ENCODE peak calls at places on chromosomes 16 and 17, in four cellular contexts. O, Q, I and A are unnamed samples.

GRCh38 chr17:82917656-82918345 is 78.0 kb upstream of the ZNF750 start:
- DNase-seq in O (peak), Q (peak), I (peak), A (no peak)

GRCh38 chr17:50919321-50920040 is 53.3 kb upstream of the TOB1 start:
- DNase-seq in O (peak), Q (peak), I (peak), A (no peak)

GRCh38 chr16:79089735-79090284 is 510.7 kb downstream of the MAF start:
- DNase-seq in O (no peak), Q (no peak), I (no peak), A (no peak)

GRCh38 chr16:66159987-66160386 is 206.5 kb upstream of the CDH5 start:
- DNase-seq in O (no peak), Q (no peak), I (no peak), A (no peak)

GRCh38 chr17:55089955-55090573 is 121.5 kb downstream of the STXBP4 start:
- DNase-seq in O (peak), Q (no peak), I (peak), A (peak)

GRCh38 chr17:41620583-41621434 is 3.6 kb downstream of the KRT17 start:
- DNase-seq in O (no peak), Q (no peak), I (no peak), A (no peak)

GRCh38 chr16:60107467-60107866 is 1373.4 kb upstream of the GOT2 start:
- DNase-seq in O (no peak), Q (no peak), I (no peak), A (no peak)

GRCh38 chr17:63150994-63151464 is 185.0 kb downstream of the TANC2 start:
- DNase-seq in O (no peak), Q (no peak), I (no peak), A (no peak)

GRCh38 chr17:72372185-72372584 is 251.4 kb downstream of the SOX9 start:
- DNase-seq in O (no peak), Q (no peak), I (no peak), A (no peak)

GRCh38 chr16:12395266-12395665 is 408.4 kb downstream of the CPPED1 start:
- DNase-seq in O (no peak), Q (no peak), I (no peak), A (no peak)

GRCh38 chr17:41301916-41302901 is at the start of gene KRTAP29-1:
- DNase-seq in O (no peak), Q (no peak), I (no peak), A (no peak)

GRCh38 chr17:78804777-78805176 is 22.7 kb upstream of the CYTH1 start:
- DNase-seq in O (no peak), Q (no peak), I (no peak), A (no peak)

GRCh38 chr17:81599719-81600486 is 37.0 kb downstream of the NPLOC4 start:
- DNase-seq in O (no peak), Q (no peak), I (no peak), A (no peak)

GRCh38 chr16:79204486-79204885 is 396.1 kb downstream of the MAF start:
- DNase-seq in O (no peak), Q (no peak), I (no peak), A (no peak)

GRCh38 chr16:57194512-57194911 is 8.4 kb downstream of the RSPRY1 start:
- DNase-seq in O (peak), Q (no peak), I (no peak), A (peak)

GRCh38 chr16:55643161-55643970 is 12.4 kb upstream of the SLC6A2 start:
- DNase-seq in O (peak), Q (no peak), I (peak), A (peak)

GRCh38 chr17:78316115-78316866 is 43.6 kb downstream of the SOCS3 start:
- DNase-seq in O (no peak), Q (peak), I (no peak), A (no peak)

GRCh38 chr17:34167359-34167758 is 87.7 kb upstream of the CCL2 start:
- DNase-seq in O (no peak), Q (no peak), I (no peak), A (no peak)

GRCh38 chr17:29664743-29665479 is 42.2 kb upstream of the CORO6 start:
- DNase-seq in O (no peak), Q (no peak), I (peak), A (peak)

GRCh38 chr16:11475896-11476630 is 110.7 kb downstream of the LITAF start:
- DNase-seq in O (no peak), Q (no peak), I (no peak), A (no peak)

GRCh38 chr16:1559446-1559975 is 26.0 kb downstream of the TMEM204 start:
- DNase-seq in O (no peak), Q (no peak), I (no peak), A (no peak)

GRCh38 chr16:14249291-14250032 is 178.3 kb downstream of the MRTFB start:
- DNase-seq in O (peak), Q (peak), I (peak), A (peak)

GRCh38 chr17:36183001-36183810 is 6.8 kb upstream of the TBC1D3B start:
- DNase-seq in O (peak), Q (peak), I (peak), A (peak)

GRCh38 chr17:63954402-63955063 is 18.2 kb downstream of the SCN4A start:
- DNase-seq in O (no peak), Q (no peak), I (no peak), A (no peak)

GRCh38 chr16:75555213-75555706 is 792 bp downstream of the TMEM231 start:
- DNase-seq in O (peak), Q (peak), I (peak), A (peak)

GRCh38 chr17:63531022-63531965 is 8.1 kb downstream of the KCNH6 start:
- DNase-seq in O (peak), Q (no peak), I (no peak), A (no peak)

GRCh38 chr16:31421587-31421986 is 6.6 kb downstream of the COX6A2 start:
- DNase-seq in O (no peak), Q (no peak), I (no peak), A (no peak)

GRCh38 chr17:82101301-82101715 is 3.3 kb upstream of the FASN start:
- DNase-seq in O (no peak), Q (no peak), I (no peak), A (no peak)

GRCh38 chr16:10729104-10729503 is 14.5 kb upstream of the NUBP1 start:
- DNase-seq in O (no peak), Q (no peak), I (no peak), A (no peak)

GRCh38 chr16:49441366-49441780 is 67.8 kb downstream of the C16orf78 start:
- DNase-seq in O (no peak), Q (peak), I (no peak), A (no peak)

GRCh38 chr16:23754594-23755483 is at the start of gene CHP2:
- DNase-seq in O (no peak), Q (no peak), I (peak), A (no peak)

DNA sequence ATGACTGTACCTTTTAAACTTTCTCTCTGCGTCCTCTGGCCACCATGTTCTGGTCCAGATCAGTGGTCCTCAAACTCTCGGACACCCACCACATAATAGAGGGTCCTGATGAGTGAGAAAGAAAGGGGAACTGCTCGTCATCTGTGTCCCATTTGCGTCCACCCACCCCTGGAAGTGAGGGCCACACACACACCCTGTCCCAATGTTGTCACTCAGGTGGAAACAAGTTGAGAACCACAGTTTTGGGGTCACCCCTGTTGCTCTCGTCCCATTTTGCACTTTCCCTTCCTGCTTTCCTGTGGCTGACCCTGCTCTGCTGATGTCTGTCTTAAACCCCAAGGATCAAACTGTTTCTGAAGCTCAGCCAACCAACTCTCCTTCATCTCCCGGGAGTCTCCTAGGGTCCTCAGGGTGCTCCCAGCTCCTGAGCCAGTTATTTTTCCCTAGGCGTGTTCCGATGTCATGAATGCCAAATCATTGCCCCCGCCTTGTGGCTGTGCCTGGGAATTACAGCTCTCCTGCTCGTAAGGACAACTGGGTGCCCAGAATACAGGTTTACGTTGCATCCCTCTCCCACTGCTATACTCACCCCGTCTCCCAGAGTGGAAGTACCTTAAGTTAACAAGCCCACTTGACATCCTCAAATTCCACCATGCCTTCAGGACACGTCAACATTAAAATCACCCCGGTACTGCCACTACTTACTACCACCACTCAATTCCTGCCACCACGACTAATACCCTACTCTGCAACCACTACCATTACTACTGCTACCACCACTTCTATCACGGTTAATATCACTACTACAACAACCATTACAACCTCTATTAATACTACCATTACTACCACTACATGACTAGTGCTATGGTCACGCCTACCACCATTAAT is 26.0 kb upstream of the HNF1B start:
- DNase-seq in O (peak), Q (peak), I (peak), A (peak)
- TF ChIP-seq CTCF in O (peak), Q (peak), I (peak), A (peak)

GRCh38 chr16:68590201-68590994 is 51.3 kb downstream of the ZFP90 start:
- DNase-seq in O (peak), Q (peak), I (peak), A (peak)
- TF ChIP-seq FOSL1 in O (no peak), Q (no peak), I (no peak), A (no peak)

GRCh38 chr17:61597606-61598005 is 6.6 kb upstream of the NACA2 start:
- DNase-seq in O (no peak), Q (no peak), I (no peak), A (no peak)
- TF ChIP-seq CTCF in O (no peak), Q (no peak), I (no peak), A (no peak)

GRCh38 chr17:17151055-17151454 is 55.1 kb downstream of the PLD6 start:
- DNase-seq in O (no peak), Q (no peak), I (no peak), A (no peak)
- TF ChIP-seq FOSL1 in O (no peak), Q (no peak), I (no peak), A (no peak)

GRCh38 chr16:5415123-5415522 is 317.5 kb upstream of the EEF2KMT start:
- DNase-seq in O (no peak), Q (no peak), I (no peak), A (peak)

GRCh38 chr16:5416013-5416412 is 318.4 kb upstream of the EEF2KMT start:
- DNase-seq in O (no peak), Q (no peak), I (no peak), A (no peak)

DNA sequence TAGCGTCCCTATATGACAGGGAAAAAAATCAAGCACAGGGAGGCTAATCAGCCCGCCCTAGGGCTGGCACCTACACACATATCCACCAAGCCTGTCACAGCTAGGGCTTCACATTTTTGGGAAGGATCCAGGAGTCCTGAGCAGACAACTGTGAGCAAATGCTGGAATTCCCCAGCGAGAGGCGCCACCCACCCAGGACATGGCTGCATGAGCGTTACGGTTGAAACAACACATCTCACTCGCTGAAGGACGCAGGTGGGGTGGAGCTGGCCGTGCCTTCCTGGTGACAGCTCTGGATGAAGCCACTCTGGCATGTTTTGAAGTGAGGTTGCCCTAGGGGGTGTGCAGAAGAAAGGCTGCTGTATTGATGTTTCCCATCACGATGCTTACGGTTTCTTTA is 315.1 kb upstream of the EEF2KMT start:
- DNase-seq in O (no peak), Q (peak), I (no peak), A (no peak)
- TF ChIP-seq CTCF in O (peak), Q (peak), I (no peak), A (no peak)